ENCODE peak calls at places on chromosomes 7 and 10, in nine cellular contexts. I, S, Q, O, H, X, D, W and V are unnamed samples.

GRCh38 chr10:17643339-17643754 is 604 bp upstream of the STAM start:
- DNase-seq in H (peak; percentile 75), X (peak; percentile 82), O (no peak), Q (no peak), W (peak; percentile 72), I (peak; percentile 85), S (peak; percentile 87), D (peak; percentile 82), V (peak; percentile 57)

GRCh38 chr7:366171-366916 is 76.4 kb downstream of the FOXL3 start:
- DNase-seq in Q (no peak), H (no peak), W (no peak), S (peak; percentile 9), O (no peak), D (peak; percentile 8), X (no peak), I (no peak), V (no peak)

GRCh38 chr7:1136841-1137516 is 23.0 kb downstream of the ZFAND2A start:
- DNase-seq in H (no peak), D (no peak), O (no peak), W (no peak), I (no peak), X (no peak), S (no peak), Q (no peak), V (no peak)

GRCh38 chr7:37067961-37068536 is 343.8 kb upstream of the AOAH start:
- DNase-seq in O (no peak), H (no peak), S (no peak), I (no peak), D (no peak), Q (no peak), X (no peak), W (no peak), V (no peak)

GRCh38 chr7:46297515-46297914 is 376.4 kb upstream of the IGFBP3 start:
- DNase-seq in X (no peak), I (no peak), W (no peak), H (no peak), D (no peak), Q (no peak), O (no peak), S (no peak), V (no peak)

GRCh38 chr10:74822583-74823089 is 3.8 kb upstream of the KAT6B start:
- DNase-seq in I (no peak), W (no peak), Q (no peak), X (no peak), O (no peak), S (no peak), D (no peak), H (peak; percentile 29), V (no peak)

GRCh38 chr7:9657257-9657656 is 1223.8 kb downstream of the NXPH1 start:
- DNase-seq in Q (no peak), S (no peak), D (no peak), X (no peak), H (no peak), W (no peak), O (no peak), I (no peak), V (no peak)

GRCh38 chr10:44862006-44862751 is 49.0 kb upstream of the TMEM72 start:
- DNase-seq in O (no peak), H (no peak), I (no peak), D (no peak), S (no peak), X (no peak), Q (peak; percentile 8), W (no peak), V (no peak)

GRCh38 chr10:14129770-14130169 is 201.0 kb downstream of the FRMD4A start:
- DNase-seq in I (no peak), O (no peak), S (no peak), Q (no peak), W (no peak), X (no peak), D (no peak), H (no peak), V (no peak)

GRCh38 chr7:128215739-128216138 is 25.3 kb upstream of the LEP start:
- DNase-seq in Q (no peak), X (no peak), I (no peak), H (no peak), O (no peak), D (no peak), W (no peak), S (no peak), V (no peak)

GRCh38 chr10:29237786-29238185 is 51.1 kb upstream of the LYZL1 start:
- DNase-seq in O (no peak), H (no peak), Q (no peak), X (no peak), I (no peak), S (no peak), D (no peak), W (no peak), V (no peak)

GRCh38 chr10:5809541-5810154 is 3.6 kb downstream of the GDI2 start:
- DNase-seq in Q (no peak), S (no peak), X (no peak), D (no peak), H (no peak), W (no peak), O (no peak), I (no peak), V (no peak)

GRCh38 chr10:132606536-132607316 is 69.1 kb downstream of the INPP5A start:
- DNase-seq in D (peak; percentile 65), S (peak; percentile 75), X (no peak), H (peak; percentile 73), O (no peak), I (peak; percentile 76), Q (peak; percentile 87), W (no peak), V (no peak)

GRCh38 chr7:2529161-2530075 is 9.8 kb downstream of the LFNG start:
- DNase-seq in Q (peak; percentile 62), O (no peak), X (peak; percentile 68), D (peak; percentile 75), S (peak; percentile 84), H (peak; percentile 24), W (peak; percentile 87), I (peak; percentile 72), V (no peak)

GRCh38 chr10:109430844-109431243 is 492.5 kb downstream of the XPNPEP1 start:
- DNase-seq in W (no peak), D (no peak), X (no peak), H (no peak), I (no peak), S (no peak), O (no peak), Q (no peak), V (no peak)

GRCh38 chr10:49369216-49370162 is 26.4 kb downstream of the DRGX start:
- DNase-seq in H (no peak), Q (no peak), S (no peak), W (no peak), I (no peak), O (no peak), X (no peak), D (no peak), V (no peak)

GRCh38 chr7:148340438-148340837 is 250.1 kb upstream of the C7orf33 start:
- DNase-seq in O (no peak), H (no peak), D (no peak), X (no peak), Q (no peak), S (no peak), I (no peak), W (no peak), V (no peak)
- H3K27ac ChIP-seq in O (no peak overlapping the region), H (no peak overlapping the region), D (no peak overlapping the region), X (no peak overlapping the region), Q (no peak overlapping the region), S (no peak overlapping the region), I (no peak overlapping the region), W (no peak overlapping the region), V (no peak overlapping the region)

DNA sequence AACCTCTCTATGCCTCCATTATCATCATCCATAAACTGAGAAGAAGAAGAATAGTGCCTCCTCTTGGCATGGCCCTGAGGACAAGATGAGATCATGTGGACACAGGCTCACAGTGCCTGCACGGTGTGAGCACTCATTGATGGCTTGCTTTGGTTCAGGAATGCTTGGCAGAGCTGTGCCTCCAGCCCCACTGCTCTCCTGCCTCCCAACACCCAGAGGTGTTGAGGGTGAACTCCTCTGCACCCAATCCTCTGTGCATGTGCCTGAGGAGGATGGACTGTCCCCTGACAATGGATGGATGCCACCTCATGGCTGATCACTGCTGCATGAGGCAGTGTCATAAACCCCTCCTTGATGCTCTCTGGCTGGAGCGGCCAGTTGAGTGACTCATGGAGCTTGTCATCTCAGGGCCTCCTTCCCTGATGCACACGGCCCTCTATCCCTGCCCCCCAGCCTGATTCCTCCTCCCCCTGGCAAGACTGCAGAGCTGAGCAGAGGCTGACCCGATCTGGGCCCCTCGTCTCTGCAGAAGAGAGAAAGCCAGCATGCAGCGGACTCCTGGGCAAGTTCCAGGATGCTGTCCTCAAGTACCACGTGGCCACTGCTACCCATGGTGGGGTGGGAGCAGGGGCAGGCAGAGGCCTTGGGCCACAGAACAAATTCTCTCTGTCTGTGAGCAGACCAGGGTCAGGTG is 136.3 kb downstream of the KCNMA1 start:
- DNase-seq in S (no peak), W (no peak), Q (no peak), X (no peak), I (peak; percentile 39), D (peak; percentile 18), H (peak; percentile 46), O (peak; percentile 63), V (no peak)
- H3K27ac ChIP-seq in S (no peak overlapping the region), W (no peak overlapping the region), Q (no peak overlapping the region), X (peak overlapping the region; percentile 49), I (no peak overlapping the region), D (no peak overlapping the region), H (peak overlapping the region; percentile 59), O (peak overlapping the region; percentile 83), V (no peak overlapping the region)

DNA sequence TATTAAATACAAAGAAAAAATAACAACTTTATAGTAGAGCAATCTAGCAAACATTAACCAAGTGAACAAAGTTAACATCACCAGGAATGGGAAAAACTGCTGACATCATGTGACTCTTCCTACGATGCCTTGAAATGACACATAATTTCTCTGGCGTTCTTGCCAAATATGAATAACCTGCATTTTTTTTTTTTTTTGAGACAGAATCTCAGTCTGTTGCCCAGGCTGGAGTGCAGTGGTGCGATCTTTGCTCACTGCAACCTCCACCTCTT is 126.5 kb upstream of the VKORC1L1 start:
- DNase-seq in O (no peak), I (no peak), D (no peak), X (no peak), Q (no peak), S (no peak), H (no peak), W (no peak), V (no peak)
- H3K27ac ChIP-seq in O (no peak overlapping the region), I (no peak overlapping the region), D (no peak overlapping the region), X (peak overlapping the region; percentile 96), Q (no peak overlapping the region), S (no peak overlapping the region), H (peak overlapping the region; percentile 74), W (no peak overlapping the region), V (no peak overlapping the region)

DNA sequence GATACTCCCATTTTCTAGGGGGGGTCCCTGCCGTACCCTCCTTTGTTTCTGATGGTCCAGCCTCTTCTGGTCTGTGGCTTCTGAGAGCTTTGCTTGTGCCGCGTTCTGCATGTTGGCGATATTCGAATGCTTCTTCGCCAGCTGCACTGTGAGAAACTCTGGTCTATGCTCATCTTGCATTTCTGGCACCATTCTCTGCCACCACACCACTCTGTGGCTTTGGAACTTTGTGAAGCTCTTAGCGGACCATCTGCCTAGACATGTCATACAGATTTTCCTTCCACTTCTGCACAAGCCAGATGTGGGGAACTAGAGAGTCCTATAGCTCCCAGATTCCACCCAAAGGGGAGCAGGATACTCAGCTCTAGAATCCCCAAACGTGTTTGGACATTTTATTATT is 197.3 kb downstream of the REEP3 start:
- DNase-seq in W (no peak), S (no peak), I (no peak), D (no peak), Q (no peak), H (no peak), X (no peak), O (no peak), V (no peak)
- H3K27ac ChIP-seq in W (no peak overlapping the region), S (no peak overlapping the region), I (no peak overlapping the region), D (no peak overlapping the region), Q (no peak overlapping the region), H (no peak overlapping the region), X (no peak overlapping the region), O (no peak overlapping the region), V (peak overlapping the region; percentile 56)